ENCODE peak calls at places on chromosome X, in four cellular contexts. One of them, this sample, is unnamed.
A peak's percentile ranks its signal among the peaks of the same experiment; 100 is the strongest.

GRCh38 chrX:128781506-128781905 is 729.3 kb upstream of the ACTRT1 start:
- DNase-seq in colonic mucosa: peak; percentile 50
- DNase-seq in Calu3: peak; percentile 19
- DNase-seq in spleen: no peak
- DNase-seq in this sample: no peak

GRCh38 chrX:11406109-11406755 is 113.0 kb downstream of the AMELX start:
- DNase-seq in colonic mucosa: no peak
- DNase-seq in Calu3: no peak
- DNase-seq in spleen: no peak
- DNase-seq in this sample: no peak

GRCh38 chrX:8987672-8988250 is 46.2 kb downstream of the FAM9B start:
- DNase-seq in colonic mucosa: no peak
- DNase-seq in Calu3: no peak
- DNase-seq in spleen: peak; percentile 54
- DNase-seq in this sample: no peak

GRCh38 chrX:68945081-68945602 is 116.3 kb downstream of the EFNB1 start:
- DNase-seq in colonic mucosa: no peak
- DNase-seq in Calu3: no peak
- DNase-seq in spleen: peak; percentile 49
- DNase-seq in this sample: no peak

GRCh38 chrX:72128183-72128834 is 3.4 kb downstream of the RTL5 start:
- DNase-seq in colonic mucosa: no peak
- DNase-seq in Calu3: no peak
- DNase-seq in spleen: no peak
- DNase-seq in this sample: no peak

GRCh38 chrX:76148011-76148665 is 24.7 kb upstream of the PBDC1 start:
- DNase-seq in colonic mucosa: peak; percentile 22
- DNase-seq in Calu3: peak; percentile 2
- DNase-seq in spleen: no peak
- DNase-seq in this sample: no peak

GRCh38 chrX:122641136-122641535 is 542.9 kb upstream of the GRIA3 start:
- DNase-seq in colonic mucosa: no peak
- DNase-seq in Calu3: no peak
- DNase-seq in spleen: no peak
- DNase-seq in this sample: no peak

GRCh38 chrX:40273356-40274050 is 175.7 kb upstream of the BCOR start:
- DNase-seq in colonic mucosa: no peak
- DNase-seq in Calu3: no peak
- DNase-seq in spleen: peak; percentile 73
- DNase-seq in this sample: no peak

GRCh38 chrX:42530027-42530426 is 247.9 kb downstream of the PPP1R2C start:
- DNase-seq in colonic mucosa: no peak
- DNase-seq in Calu3: peak; percentile 5
- DNase-seq in spleen: no peak
- DNase-seq in this sample: no peak

GRCh38 chrX:115372026-115372610 is 82.6 kb downstream of the LUZP4 start:
- DNase-seq in colonic mucosa: no peak
- DNase-seq in Calu3: no peak
- DNase-seq in spleen: no peak
- DNase-seq in this sample: no peak

GRCh38 chrX:46837543-46838481 is 969 bp downstream of the RP2 start:
- DNase-seq in colonic mucosa: no peak
- DNase-seq in Calu3: no peak
- DNase-seq in spleen: no peak
- DNase-seq in this sample: no peak

GRCh38 chrX:115400960-115401359 is 111.4 kb downstream of the LUZP4 start:
- DNase-seq in colonic mucosa: no peak
- DNase-seq in Calu3: no peak
- DNase-seq in spleen: no peak
- DNase-seq in this sample: no peak

DNA sequence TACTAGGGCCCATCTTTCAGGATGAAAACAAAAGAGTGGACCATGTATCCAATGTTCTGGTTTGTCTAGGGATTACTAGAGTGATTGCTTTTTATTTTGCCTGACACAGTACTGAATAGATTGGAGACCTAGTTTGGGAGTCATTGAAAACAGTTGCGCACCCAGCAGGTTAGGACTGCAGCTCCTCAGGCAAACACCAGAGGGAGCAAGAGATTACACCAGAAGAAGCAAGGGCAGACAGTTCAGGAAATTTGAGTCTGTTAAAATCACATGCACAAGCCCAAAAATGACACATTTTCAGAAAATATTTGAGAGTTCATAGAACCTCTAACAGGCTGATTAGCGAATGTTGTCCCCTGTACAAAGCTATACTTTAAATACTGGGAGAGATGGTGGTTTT is 55.6 kb downstream of the CYLC1 start:
- DNase-seq in colonic mucosa: no peak
- DNase-seq in Calu3: no peak
- DNase-seq in spleen: no peak
- DNase-seq in this sample: no peak
- TF ChIP-seq CTCF in colonic mucosa: peak; percentile 30
- TF ChIP-seq CTCF in Calu3: no peak
- TF ChIP-seq CTCF in spleen: no peak
- TF ChIP-seq CTCF in this sample: peak; percentile 71

GRCh38 chrX:135596495-135596894 is 76.0 kb downstream of the INTS6L start:
- DNase-seq in colonic mucosa: peak; percentile 40
- DNase-seq in Calu3: peak; percentile 20
- DNase-seq in spleen: peak; percentile 77
- DNase-seq in this sample: no peak
- TF ChIP-seq CTCF in colonic mucosa: peak; percentile 36
- TF ChIP-seq CTCF in Calu3: no peak
- TF ChIP-seq CTCF in spleen: peak; percentile 44
- TF ChIP-seq CTCF in this sample: peak; percentile 73

DNA sequence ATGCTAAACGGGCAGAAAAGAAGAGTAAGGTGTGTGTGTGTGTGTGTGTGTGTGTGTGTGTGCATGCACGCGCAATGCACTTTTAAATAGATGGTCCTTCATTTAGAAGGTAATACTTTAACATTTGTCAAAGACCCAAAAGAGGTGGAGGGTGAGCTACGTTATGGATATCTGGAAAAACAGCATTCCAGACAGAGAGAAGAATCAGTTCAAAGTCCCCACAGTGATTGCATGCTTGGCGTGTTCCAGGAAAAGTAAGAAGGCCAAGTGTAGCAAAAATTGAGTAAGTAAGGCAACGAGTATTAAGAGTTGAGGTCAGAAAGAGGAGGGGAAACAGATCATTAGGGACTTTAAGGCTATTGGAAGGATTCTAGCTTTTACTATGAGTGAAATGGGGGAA is 21.9 kb upstream of the GABRE start:
- DNase-seq in colonic mucosa: no peak
- DNase-seq in Calu3: peak; percentile 12
- DNase-seq in spleen: no peak
- DNase-seq in this sample: no peak
- TF ChIP-seq CTCF in colonic mucosa: no peak
- TF ChIP-seq CTCF in Calu3: no peak
- TF ChIP-seq CTCF in spleen: no peak
- TF ChIP-seq CTCF in this sample: no peak

DNA sequence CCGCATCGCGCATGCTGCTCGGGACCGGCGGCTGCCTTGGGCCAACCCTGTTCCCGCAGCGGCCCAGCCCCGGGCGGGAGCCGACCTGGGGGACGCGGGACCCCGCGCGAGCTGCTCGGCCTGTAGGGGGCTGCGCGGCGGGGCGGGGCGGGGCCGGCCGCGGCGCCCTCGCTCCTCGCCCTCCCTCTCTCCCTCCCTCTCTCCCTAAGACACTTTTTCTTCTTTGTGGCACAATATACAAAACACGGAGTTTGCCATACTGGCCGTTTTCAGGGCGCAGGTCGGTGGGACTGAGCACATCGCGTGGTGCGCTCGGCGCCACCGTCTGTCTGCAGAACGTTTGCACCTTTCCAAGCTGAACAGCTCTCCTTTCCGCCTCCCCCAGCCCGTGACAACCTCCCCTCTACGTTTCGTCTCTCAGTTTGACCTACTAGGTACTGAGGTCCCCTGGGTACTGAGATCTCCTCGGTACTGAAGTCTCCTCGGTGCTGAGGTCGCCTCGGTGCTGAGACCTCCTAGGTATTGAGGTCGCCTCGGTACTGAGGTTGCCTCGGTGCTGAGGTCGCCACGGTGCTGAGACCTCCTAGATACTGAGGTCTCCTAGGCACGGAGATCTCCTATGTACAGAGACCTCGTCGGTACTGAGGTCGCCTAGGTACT is 261.1 kb upstream of the PLCXD1 start:
- DNase-seq in colonic mucosa: no peak
- DNase-seq in Calu3: peak; percentile 12
- DNase-seq in spleen: peak; percentile 82
- DNase-seq in this sample: no peak
- TF ChIP-seq CTCF in colonic mucosa: no peak
- TF ChIP-seq CTCF in Calu3: no peak
- TF ChIP-seq CTCF in spleen: peak; percentile 14
- TF ChIP-seq CTCF in this sample: peak; percentile 28

This sample was measured in chondrocyte.